ENCODE peak calls at places on chromosomes 13 and 19, in nine cellular contexts. One of them, this sample, is unnamed.

GRCh38 chr19:39480337-39481228 is at the start of gene TIMM50:
- DNase-seq in breast epithelium: peak
- DNase-seq in GM23338: peak
- DNase-seq in HCT116: peak
- DNase-seq in K562: peak
- DNase-seq in esophagus muscularis mucosa: peak
- DNase-seq in spleen: peak
- DNase-seq in HepG2: peak
- DNase-seq in SK-N-SH: peak
- DNase-seq in this sample: peak

GRCh38 chr19:16867211-16867610 is 21.6 kb upstream of the F2RL3 start:
- DNase-seq in breast epithelium: no peak
- DNase-seq in spleen: no peak
- DNase-seq in SK-N-SH: no peak
- DNase-seq in esophagus muscularis mucosa: no peak
- DNase-seq in HCT116: no peak
- DNase-seq in GM23338: no peak
- DNase-seq in K562: no peak
- DNase-seq in HepG2: no peak
- DNase-seq in this sample: no peak

GRCh38 chr13:91400094-91400462 is 1.7 kb downstream of the GPC5 start:
- DNase-seq in SK-N-SH: no peak
- DNase-seq in K562: no peak
- DNase-seq in GM23338: peak
- DNase-seq in HCT116: no peak
- DNase-seq in esophagus muscularis mucosa: no peak
- DNase-seq in spleen: no peak
- DNase-seq in HepG2: no peak
- DNase-seq in breast epithelium: no peak
- DNase-seq in this sample: no peak

GRCh38 chr13:78060966-78061365 is 142.3 kb upstream of the EDNRB start:
- DNase-seq in SK-N-SH: no peak
- DNase-seq in HepG2: no peak
- DNase-seq in esophagus muscularis mucosa: no peak
- DNase-seq in GM23338: no peak
- DNase-seq in breast epithelium: no peak
- DNase-seq in HCT116: no peak
- DNase-seq in K562: no peak
- DNase-seq in spleen: no peak
- DNase-seq in this sample: no peak

GRCh38 chr13:20392530-20392929 is 133.1 kb downstream of the CRYL1 start:
- DNase-seq in HepG2: no peak
- DNase-seq in HCT116: no peak
- DNase-seq in SK-N-SH: no peak
- DNase-seq in spleen: no peak
- DNase-seq in breast epithelium: no peak
- DNase-seq in esophagus muscularis mucosa: no peak
- DNase-seq in K562: no peak
- DNase-seq in GM23338: no peak
- DNase-seq in this sample: no peak

GRCh38 chr19:38213911-38214625 is 10.0 kb downstream of the DPF1 start:
- DNase-seq in spleen: no peak
- DNase-seq in HCT116: no peak
- DNase-seq in esophagus muscularis mucosa: no peak
- DNase-seq in SK-N-SH: no peak
- DNase-seq in HepG2: no peak
- DNase-seq in K562: no peak
- DNase-seq in breast epithelium: no peak
- DNase-seq in GM23338: peak
- DNase-seq in this sample: no peak

GRCh38 chr13:27446986-27447583 is 3.3 kb downstream of the MTIF3 start:
- DNase-seq in breast epithelium: no peak
- DNase-seq in GM23338: no peak
- DNase-seq in HCT116: no peak
- DNase-seq in HepG2: no peak
- DNase-seq in spleen: no peak
- DNase-seq in K562: no peak
- DNase-seq in SK-N-SH: no peak
- DNase-seq in esophagus muscularis mucosa: no peak
- DNase-seq in this sample: no peak

GRCh38 chr13:42816538-42816937 is 35.2 kb downstream of the FAM216B start:
- DNase-seq in SK-N-SH: no peak
- DNase-seq in spleen: no peak
- DNase-seq in HCT116: no peak
- DNase-seq in GM23338: no peak
- DNase-seq in K562: no peak
- DNase-seq in breast epithelium: no peak
- DNase-seq in HepG2: no peak
- DNase-seq in esophagus muscularis mucosa: no peak
- DNase-seq in this sample: no peak

GRCh38 chr19:36605839-36606478 is 846 bp downstream of the ZNF382 start:
- DNase-seq in esophagus muscularis mucosa: no peak
- DNase-seq in HCT116: no peak
- DNase-seq in breast epithelium: no peak
- DNase-seq in SK-N-SH: no peak
- DNase-seq in spleen: no peak
- DNase-seq in HepG2: no peak
- DNase-seq in K562: no peak
- DNase-seq in GM23338: no peak
- DNase-seq in this sample: no peak

GRCh38 chr19:8252922-8253589 is 43.9 kb downstream of the CERS4 start:
- DNase-seq in SK-N-SH: peak
- DNase-seq in spleen: peak
- DNase-seq in breast epithelium: peak
- DNase-seq in K562: peak
- DNase-seq in GM23338: peak
- DNase-seq in HepG2: peak
- DNase-seq in esophagus muscularis mucosa: peak
- DNase-seq in HCT116: peak
- DNase-seq in this sample: peak
- TF ChIP-seq CTCF in SK-N-SH: peak
- TF ChIP-seq CTCF in spleen: peak
- TF ChIP-seq CTCF in breast epithelium: peak
- TF ChIP-seq CTCF in K562: peak
- TF ChIP-seq CTCF in GM23338: peak
- TF ChIP-seq CTCF in HepG2: peak
- TF ChIP-seq CTCF in esophagus muscularis mucosa: peak
- TF ChIP-seq CTCF in HCT116: peak
- TF ChIP-seq CTCF in this sample: peak

GRCh38 chr13:41488124-41488523 is 30.8 kb downstream of the RGCC start:
- DNase-seq in GM23338: no peak
- DNase-seq in esophagus muscularis mucosa: no peak
- DNase-seq in spleen: no peak
- DNase-seq in breast epithelium: no peak
- DNase-seq in HepG2: no peak
- DNase-seq in SK-N-SH: no peak
- DNase-seq in HCT116: no peak
- DNase-seq in K562: no peak
- DNase-seq in this sample: no peak
- TF ChIP-seq POLR2AphosphoS5 in GM23338: no peak
- TF ChIP-seq POLR2AphosphoS5 in esophagus muscularis mucosa: no peak
- TF ChIP-seq POLR2AphosphoS5 in spleen: no peak
- TF ChIP-seq POLR2AphosphoS5 in breast epithelium: no peak
- TF ChIP-seq POLR2AphosphoS5 in HepG2: no peak
- TF ChIP-seq POLR2AphosphoS5 in SK-N-SH: no peak
- TF ChIP-seq POLR2AphosphoS5 in HCT116: no peak
- TF ChIP-seq POLR2AphosphoS5 in K562: no peak
- TF ChIP-seq POLR2AphosphoS5 in this sample: no peak

DNA sequence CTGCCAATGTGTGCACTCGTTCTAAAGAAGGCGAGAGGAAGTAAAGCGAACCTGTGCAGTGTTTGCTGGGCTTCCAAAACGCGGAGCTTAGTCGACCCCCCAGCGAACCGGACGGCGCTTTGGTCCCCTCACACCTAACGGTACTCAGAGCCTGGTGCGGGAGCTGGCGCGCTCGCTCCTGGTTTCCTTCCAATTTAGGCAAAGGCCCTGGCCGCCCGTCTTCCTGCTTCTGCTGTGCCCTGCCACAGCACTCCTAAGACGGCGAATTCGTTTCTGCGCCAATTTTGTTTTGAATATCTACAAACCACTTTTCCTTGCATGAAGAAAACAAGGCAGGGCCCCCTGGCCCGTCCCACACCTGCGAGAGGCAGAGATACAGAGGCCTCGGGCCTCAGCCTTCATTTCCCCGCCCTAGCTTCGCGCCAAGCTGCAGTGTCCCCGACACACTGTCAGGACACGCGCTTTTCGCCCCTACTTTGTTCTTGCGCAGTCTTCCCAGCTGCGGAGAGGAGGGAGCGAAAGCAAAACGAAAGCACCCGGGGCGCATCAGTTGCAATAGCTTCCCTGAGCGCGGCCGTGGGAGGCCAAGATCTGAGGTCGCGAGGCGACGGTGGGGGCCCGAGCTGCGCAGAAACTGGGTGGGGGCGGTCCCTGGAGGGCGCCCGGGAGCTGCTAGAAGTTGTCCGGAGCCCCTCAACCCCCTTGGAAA is 111.9 kb downstream of the KCNRG start:
- DNase-seq in K562: no peak
- DNase-seq in HCT116: no peak
- DNase-seq in SK-N-SH: no peak
- DNase-seq in breast epithelium: peak
- DNase-seq in spleen: peak
- DNase-seq in HepG2: no peak
- DNase-seq in esophagus muscularis mucosa: no peak
- DNase-seq in GM23338: peak
- DNase-seq in this sample: peak
- TF ChIP-seq CTCF in K562: no peak
- TF ChIP-seq CTCF in HCT116: no peak
- TF ChIP-seq CTCF in SK-N-SH: no peak
- TF ChIP-seq CTCF in breast epithelium: no peak
- TF ChIP-seq CTCF in spleen: no peak
- TF ChIP-seq CTCF in HepG2: no peak
- TF ChIP-seq CTCF in esophagus muscularis mucosa: no peak
- TF ChIP-seq CTCF in GM23338: no peak
- TF ChIP-seq CTCF in this sample: no peak

GRCh38 chr13:75839418-75839817 is 203.3 kb downstream of the LMO7 start:
- DNase-seq in HepG2: no peak
- DNase-seq in HCT116: no peak
- DNase-seq in K562: no peak
- DNase-seq in breast epithelium: no peak
- DNase-seq in esophagus muscularis mucosa: no peak
- DNase-seq in SK-N-SH: no peak
- DNase-seq in spleen: no peak
- DNase-seq in GM23338: no peak
- DNase-seq in this sample: no peak

GRCh38 chr13:75836441-75836840 is 200.3 kb downstream of the LMO7 start:
- DNase-seq in SK-N-SH: no peak
- DNase-seq in HepG2: no peak
- DNase-seq in spleen: no peak
- DNase-seq in HCT116: no peak
- DNase-seq in breast epithelium: peak
- DNase-seq in esophagus muscularis mucosa: no peak
- DNase-seq in K562: no peak
- DNase-seq in GM23338: peak
- DNase-seq in this sample: no peak

GRCh38 chr13:75843033-75843432 is 206.9 kb downstream of the LMO7 start:
- DNase-seq in esophagus muscularis mucosa: no peak
- DNase-seq in HepG2: no peak
- DNase-seq in GM23338: no peak
- DNase-seq in K562: no peak
- DNase-seq in breast epithelium: no peak
- DNase-seq in spleen: no peak
- DNase-seq in SK-N-SH: no peak
- DNase-seq in HCT116: no peak
- DNase-seq in this sample: no peak

GRCh38 chr13:75841905-75842304 is 205.8 kb downstream of the LMO7 start:
- DNase-seq in GM23338: no peak
- DNase-seq in spleen: no peak
- DNase-seq in HCT116: no peak
- DNase-seq in HepG2: no peak
- DNase-seq in esophagus muscularis mucosa: no peak
- DNase-seq in breast epithelium: no peak
- DNase-seq in SK-N-SH: no peak
- DNase-seq in K562: no peak
- DNase-seq in this sample: no peak

DNA sequence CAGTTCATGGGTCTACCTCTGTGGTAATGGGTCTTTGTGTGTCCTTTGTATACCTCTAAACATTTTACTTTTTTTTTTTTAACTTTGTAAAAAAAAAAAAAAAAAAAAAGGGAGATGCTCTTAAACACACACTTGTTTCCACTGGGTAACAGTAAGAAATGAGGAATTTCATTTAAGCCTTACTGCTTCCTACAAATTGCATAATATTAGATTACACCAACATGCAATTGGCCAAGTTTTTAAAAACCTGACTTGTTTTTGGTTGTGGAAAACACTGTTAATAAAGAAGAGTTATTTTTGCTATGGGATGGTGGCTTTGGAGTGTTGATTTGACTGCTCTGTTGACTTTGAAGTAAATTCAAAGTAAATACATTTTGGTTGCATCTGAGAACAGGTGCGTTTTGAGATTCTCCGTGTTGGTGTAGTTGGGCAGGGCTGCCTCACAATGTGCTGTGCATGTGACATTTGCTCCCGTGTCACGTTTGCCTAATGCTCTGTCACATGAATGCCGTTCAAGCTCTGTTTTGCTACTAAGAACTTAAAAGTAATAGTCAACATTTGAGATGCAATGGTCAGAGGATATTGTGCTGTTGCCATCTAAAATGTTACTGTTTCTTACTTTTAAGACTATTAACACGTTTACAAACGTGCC is 202.4 kb downstream of the LMO7 start:
- DNase-seq in HCT116: no peak
- DNase-seq in breast epithelium: no peak
- DNase-seq in spleen: no peak
- DNase-seq in HepG2: no peak
- DNase-seq in K562: no peak
- DNase-seq in esophagus muscularis mucosa: no peak
- DNase-seq in GM23338: no peak
- DNase-seq in SK-N-SH: no peak
- DNase-seq in this sample: no peak
- TF ChIP-seq POLR2AphosphoS5 in HCT116: no peak
- TF ChIP-seq POLR2AphosphoS5 in breast epithelium: no peak
- TF ChIP-seq POLR2AphosphoS5 in spleen: no peak
- TF ChIP-seq POLR2AphosphoS5 in HepG2: no peak
- TF ChIP-seq POLR2AphosphoS5 in K562: no peak
- TF ChIP-seq POLR2AphosphoS5 in esophagus muscularis mucosa: no peak
- TF ChIP-seq POLR2AphosphoS5 in GM23338: no peak
- TF ChIP-seq POLR2AphosphoS5 in SK-N-SH: no peak
- TF ChIP-seq POLR2AphosphoS5 in this sample: no peak